ENCODE peak calls at places on chromosome 4, in nine cellular contexts. S, N, W, Z, X, F, P, D and M are unnamed samples.

GRCh38 chr4:143407475-143407874 is 70.8 kb downstream of the GAB1 start:
- DNase-seq in D (no peak), X (no peak), S (no peak), N (no peak), P (no peak), Z (no peak), F (no peak), W (no peak), M (no peak)

GRCh38 chr4:48905363-48906015 is 1.1 kb downstream of the OCIAD2 start:
- DNase-seq in X (no peak), N (no peak), F (no peak), P (no peak), W (peak), Z (peak), S (no peak), D (peak), M (no peak)

GRCh38 chr4:112214397-112215264 is 17.0 kb upstream of the AP1AR start:
- DNase-seq in F (no peak), D (peak), W (no peak), P (no peak), X (no peak), Z (peak), S (no peak), N (no peak), M (no peak)

GRCh38 chr4:60989141-60989540 is 211.0 kb upstream of the ADGRL3 start:
- DNase-seq in X (no peak), F (no peak), D (no peak), N (no peak), S (no peak), W (no peak), P (no peak), Z (peak), M (no peak)

GRCh38 chr4:184937745-184938144 is 80.5 kb upstream of the HELT start:
- DNase-seq in X (no peak), F (peak), N (no peak), D (no peak), Z (no peak), S (no peak), P (no peak), W (no peak), M (no peak)

GRCh38 chr4:114334808-114335739 is 263.5 kb upstream of the UGT8 start:
- DNase-seq in D (no peak), W (no peak), Z (peak), F (no peak), P (no peak), X (no peak), S (no peak), N (no peak), M (no peak)

GRCh38 chr4:76208005-76208765 is 5.4 kb downstream of the SCARB2 start:
- DNase-seq in N (peak), W (peak), D (peak), S (peak), F (peak), Z (peak), P (peak), X (peak), M (no peak)

GRCh38 chr4:141417387-141417786 is 196.7 kb downstream of the ZNF330 start:
- DNase-seq in Z (peak), X (no peak), S (no peak), D (peak), F (no peak), P (no peak), N (no peak), W (no peak), M (no peak)

GRCh38 chr4:25523405-25523804 is 132.2 kb upstream of the SLC34A2 start:
- DNase-seq in D (no peak), W (no peak), P (no peak), Z (no peak), N (no peak), S (no peak), X (no peak), F (no peak), M (no peak)

GRCh38 chr4:82864336-82865001 is 26.5 kb downstream of the SEC31A start:
- DNase-seq in W (no peak), N (no peak), X (no peak), D (no peak), F (no peak), P (no peak), Z (no peak), S (no peak), M (no peak)

GRCh38 chr4:166279261-166279660 is 406.2 kb downstream of the TLL1 start:
- DNase-seq in F (no peak), X (no peak), W (no peak), P (no peak), S (no peak), N (no peak), Z (no peak), D (no peak), M (no peak)

GRCh38 chr4:126658391-126658790 is 974.4 kb upstream of the INTU start:
- DNase-seq in F (no peak), S (no peak), W (no peak), D (no peak), P (no peak), X (no peak), N (no peak), Z (no peak), M (no peak)

GRCh38 chr4:140296335-140296753 is 77.1 kb upstream of the SCOC start:
- DNase-seq in W (peak), P (no peak), Z (peak), F (peak), S (peak), D (peak), N (no peak), X (peak), M (no peak)

GRCh38 chr4:169565606-169566351 is 46.6 kb downstream of the NEK1 start:
- DNase-seq in Z (no peak), F (no peak), P (no peak), D (no peak), N (no peak), W (no peak), X (no peak), S (no peak), M (no peak)

GRCh38 chr4:109406337-109406931 is 27.2 kb upstream of the SEC24B start:
- DNase-seq in W (no peak), F (peak), N (no peak), Z (peak), P (no peak), X (no peak), S (no peak), D (peak), M (no peak)

GRCh38 chr4:77418333-77418732 is 187.3 kb upstream of the CXCL13 start:
- DNase-seq in N (no peak), S (no peak), Z (peak), W (no peak), F (no peak), X (no peak), D (no peak), P (no peak), M (no peak)

GRCh38 chr4:183142566-183143545 is 43.8 kb downstream of the WWC2 start:
- DNase-seq in F (no peak), S (no peak), N (peak), X (peak), W (peak), D (peak), P (no peak), Z (peak), M (peak)

GRCh38 chr4:11469900-11470708 is 41.4 kb upstream of the HS3ST1 start:
- DNase-seq in N (no peak), D (no peak), F (no peak), Z (peak), X (no peak), P (no peak), S (no peak), W (no peak), M (no peak)

GRCh38 chr4:99447079-99447478 is 11.9 kb upstream of the ADH7 start:
- DNase-seq in P (no peak), Z (peak), X (no peak), F (peak), D (peak), W (no peak), S (no peak), N (no peak), M (no peak)

GRCh38 chr4:175530655-175531054 is 281.4 kb downstream of the GPM6A start:
- DNase-seq in F (no peak), D (no peak), X (no peak), S (no peak), N (no peak), P (no peak), W (no peak), Z (no peak), M (no peak)

GRCh38 chr4:15253346-15253745 is 174.5 kb upstream of the C1QTNF7 start:
- DNase-seq in Z (no peak), F (no peak), N (no peak), S (no peak), D (no peak), W (no peak), X (no peak), P (no peak), M (no peak)

GRCh38 chr4:56655209-56655626 is 25.9 kb downstream of the HOPX start:
- DNase-seq in X (peak), W (no peak), S (no peak), N (peak), F (no peak), P (peak), Z (no peak), D (peak), M (peak)

GRCh38 chr4:108940086-108941033 is 177.5 kb upstream of the ETNPPL start:
- DNase-seq in S (no peak), D (peak), X (no peak), Z (peak), W (no peak), P (no peak), N (no peak), F (no peak), M (no peak)

GRCh38 chr4:27000820-27001219 is 140.2 kb downstream of the STIM2 start:
- DNase-seq in Z (peak), S (no peak), N (no peak), P (no peak), W (no peak), F (peak), X (no peak), D (no peak), M (no peak)

GRCh38 chr4:159077702-159078495 is 25.0 kb upstream of the RAPGEF2 start:
- DNase-seq in X (no peak), W (no peak), P (no peak), D (peak), S (no peak), N (no peak), F (no peak), Z (peak), M (no peak)

GRCh38 chr4:158775091-158775651 is 6.3 kb downstream of the FNIP2 start:
- DNase-seq in W (no peak), S (no peak), N (no peak), F (no peak), Z (peak), X (no peak), P (peak), D (peak), M (no peak)

GRCh38 chr4:95044204-95044848 is 286.6 kb downstream of the BMPR1B start:
- DNase-seq in N (no peak), S (no peak), Z (no peak), D (no peak), W (no peak), X (no peak), F (no peak), P (no peak), M (no peak)

GRCh38 chr4:81665050-81665449 is 193.3 kb upstream of the RASGEF1B start:
- DNase-seq in X (no peak), S (no peak), D (no peak), N (no peak), F (no peak), W (no peak), Z (no peak), P (no peak), M (no peak)

GRCh38 chr4:141213550-141213991 is 7.1 kb upstream of the ZNF330 start:
- DNase-seq in F (no peak), N (no peak), P (no peak), D (no peak), W (no peak), S (no peak), Z (no peak), X (no peak), M (no peak)

GRCh38 chr4:6781561-6781960 is 966 bp upstream of the KIAA0232 start:
- DNase-seq in S (no peak), N (no peak), D (no peak), X (no peak), W (no peak), Z (no peak), P (no peak), F (no peak), M (no peak)

GRCh38 chr4:76074468-76074867 is at the start of gene ART3:
- DNase-seq in D (peak), W (no peak), X (no peak), S (no peak), Z (no peak), F (no peak), P (peak), N (no peak), M (no peak)

GRCh38 chr4:128381748-128382559 is 94.3 kb upstream of the PGRMC2 start:
- DNase-seq in S (no peak), P (no peak), N (no peak), Z (no peak), D (no peak), F (no peak), W (no peak), X (no peak), M (no peak)

GRCh38 chr4:184453402-184454160 is 20.8 kb downstream of the IRF2 start:
- DNase-seq in D (peak), W (peak), X (no peak), P (no peak), S (no peak), N (no peak), F (no peak), Z (peak), M (no peak)

GRCh38 chr4:8599091-8599460 is 6.5 kb downstream of the CPZ start:
- DNase-seq in P (no peak), X (no peak), N (no peak), S (no peak), D (no peak), Z (no peak), F (no peak), W (no peak), M (no peak)
- H3K27ac ChIP-seq in P (no peak), X (no peak), N (no peak), S (no peak), D (no peak), Z (no peak), F (no peak), W (no peak), M (no peak)

DNA sequence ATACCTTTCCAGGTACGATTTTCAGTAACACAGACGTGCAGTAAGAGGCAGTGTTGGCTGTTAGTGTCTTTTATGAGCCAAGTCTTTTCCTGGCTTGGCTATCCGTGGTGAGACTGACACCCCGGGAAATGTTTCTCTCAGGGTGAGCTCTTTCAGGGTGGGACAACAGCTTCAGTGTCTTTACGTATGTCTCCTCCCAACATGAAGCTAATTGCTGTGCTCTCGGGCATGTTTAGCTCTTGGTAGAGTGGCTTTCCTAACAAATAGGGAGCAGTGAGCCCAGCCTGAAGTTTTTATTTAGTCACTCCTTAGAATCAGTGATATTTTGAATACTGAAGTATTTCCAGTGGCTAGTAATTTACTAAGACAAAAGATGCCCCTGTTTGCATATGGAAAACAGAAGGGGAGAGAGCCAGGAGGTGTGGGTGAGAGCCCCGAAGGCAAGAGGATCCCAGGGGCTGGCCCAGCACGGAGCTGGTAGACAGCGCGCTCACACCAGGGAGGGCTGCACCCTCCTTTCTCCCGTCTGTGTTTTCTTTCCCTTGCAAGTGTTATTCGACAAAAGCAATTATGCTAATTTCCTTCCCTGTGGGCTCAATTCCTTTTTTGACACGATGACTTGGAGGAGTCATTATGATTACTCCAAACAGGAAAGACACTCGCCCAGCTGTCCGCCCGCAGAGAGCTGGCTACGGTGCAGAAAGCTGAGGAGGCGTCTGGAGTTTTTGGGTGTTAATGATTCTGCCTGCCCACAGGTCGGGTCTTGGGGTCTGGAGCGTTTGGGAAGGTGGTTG is 47.7 kb downstream of the PDGFRA start:
- DNase-seq in N (no peak), P (no peak), D (no peak), W (no peak), X (no peak), Z (peak), S (no peak), F (no peak), M (no peak)
- H3K27ac ChIP-seq in N (no peak), P (no peak), D (peak), W (no peak), X (peak), Z (no peak), S (peak), F (no peak), M (peak)

DNA sequence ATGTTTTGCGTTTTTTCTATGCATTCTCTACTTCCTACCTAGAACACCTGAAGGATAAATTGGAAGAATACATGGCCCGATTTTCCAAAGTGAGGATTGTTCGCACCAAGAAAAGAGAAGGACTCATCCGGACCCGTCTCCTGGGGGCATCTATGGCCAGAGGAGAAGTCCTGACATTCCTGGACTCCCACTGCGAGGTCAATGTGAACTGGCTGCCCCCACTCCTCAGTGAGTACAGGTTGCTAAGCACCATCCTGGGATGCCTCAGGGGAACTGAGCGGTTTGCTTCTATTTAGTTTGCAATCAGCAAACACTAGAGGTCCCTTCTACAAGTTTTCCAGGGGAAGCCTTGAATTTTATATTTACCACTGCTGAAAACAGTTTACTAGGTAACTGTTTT is 359.3 kb upstream of the GALNT7 start:
- DNase-seq in F (no peak), D (no peak), P (no peak), W (no peak), N (no peak), S (no peak), X (no peak), Z (no peak), M (no peak)
- H3K27ac ChIP-seq in F (peak), D (no peak), P (no peak), W (no peak), N (no peak), S (no peak), X (no peak), Z (no peak), M (no peak)

DNA sequence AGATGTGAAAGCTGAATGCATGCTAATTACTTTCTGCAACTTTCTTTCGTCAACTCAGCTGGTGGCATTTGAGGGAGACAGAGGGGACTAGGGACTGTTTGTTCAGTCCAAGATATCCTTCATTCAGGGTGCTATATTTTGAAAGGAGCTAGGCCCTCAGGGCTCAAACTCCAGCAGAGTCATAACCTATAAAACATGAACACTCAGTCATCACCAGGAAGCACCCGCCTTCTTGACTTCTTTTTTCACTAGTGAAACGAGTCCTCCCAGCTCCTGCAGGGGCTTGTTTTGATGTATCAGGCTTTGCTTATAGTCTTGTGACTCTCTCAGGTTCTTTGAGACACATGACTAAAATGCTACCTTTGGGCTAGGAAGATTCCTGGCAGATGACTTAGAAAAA is 230.6 kb downstream of the PCDH7 start:
- DNase-seq in F (no peak), D (no peak), X (no peak), W (no peak), P (no peak), N (no peak), Z (peak), S (no peak), M (peak)
- H3K27ac ChIP-seq in F (no peak), D (no peak), X (no peak), W (no peak), P (no peak), N (no peak), Z (peak), S (no peak), M (peak)

GRCh38 chr4:2870098-2870497 is 26.5 kb downstream of the ADD1 start:
- DNase-seq in P (no peak), D (no peak), N (no peak), X (no peak), Z (no peak), S (no peak), W (no peak), F (no peak), M (no peak)

GRCh38 chr4:2873329-2873728 is 29.7 kb downstream of the ADD1 start:
- DNase-seq in W (no peak), X (no peak), S (no peak), D (no peak), P (no peak), Z (no peak), F (no peak), N (no peak), M (no peak)

GRCh38 chr4:2871466-2871865 is 27.8 kb downstream of the ADD1 start:
- DNase-seq in D (no peak), P (no peak), N (no peak), X (no peak), S (no peak), Z (no peak), F (no peak), W (no peak), M (no peak)

GRCh38 chr4:2869659-2870058 is 26.0 kb downstream of the ADD1 start:
- DNase-seq in Z (no peak), S (no peak), P (no peak), W (no peak), F (peak), X (no peak), D (no peak), N (no peak), M (no peak)

GRCh38 chr4:2871911-2872310 is 28.3 kb downstream of the ADD1 start:
- DNase-seq in X (no peak), N (no peak), W (no peak), D (no peak), P (no peak), S (no peak), F (peak), Z (no peak), M (no peak)
- H3K27ac ChIP-seq in X (peak), N (no peak), W (no peak), D (no peak), P (peak), S (no peak), F (peak), Z (no peak), M (no peak)

GRCh38 chr4:73871911-73872310 is 2.7 kb downstream of the CXCL1 start:
- DNase-seq in P (no peak), X (no peak), F (no peak), D (no peak), W (no peak), Z (no peak), S (no peak), N (no peak), M (no peak)
- H3K27ac ChIP-seq in P (no peak), X (no peak), F (no peak), D (no peak), W (no peak), Z (no peak), S (no peak), N (no peak), M (no peak)

GRCh38 chr4:101156619-101157310 is 190.6 kb downstream of the PPP3CA start:
- DNase-seq in S (no peak), Z (no peak), D (peak), W (no peak), F (no peak), X (no peak), N (no peak), P (no peak), M (no peak)
- H3K27ac ChIP-seq in S (no peak), Z (peak), D (no peak), W (no peak), F (no peak), X (no peak), N (no peak), P (peak), M (peak)

GRCh38 chr4:86614896-86615295 is 20.8 kb downstream of the PTPN13 start:
- DNase-seq in W (no peak), Z (no peak), X (no peak), P (no peak), N (no peak), F (no peak), S (no peak), D (no peak), M (no peak)
- H3K27ac ChIP-seq in W (no peak), Z (no peak), X (no peak), P (no peak), N (no peak), F (peak), S (no peak), D (no peak), M (no peak)